ENCODE peak calls at places on chromosomes 3 and 15, in eight cellular contexts. L, F, X, B, S, I, O and E are unnamed samples.

GRCh38 chr3:194265505-194265892 is 85.6 kb downstream of the CPN2 start:
- DNase-seq in L (no peak), F (no peak), X (no peak), B (peak), S (no peak), I (no peak), O (peak), E (peak)

GRCh38 chr3:159761377-159761776 is 227.3 kb upstream of the IL12A start:
- DNase-seq in L (no peak), F (no peak), X (no peak), B (peak), S (no peak), I (no peak), O (no peak), E (peak)

GRCh38 chr15:63015618-63016017 is 26.9 kb upstream of the TPM1 start:
- DNase-seq in L (no peak), F (no peak), X (no peak), B (peak), S (no peak), I (no peak), O (no peak), E (no peak)

GRCh38 chr3:45002680-45003079 is 23.4 kb upstream of the CLEC3B start:
- DNase-seq in L (no peak), F (no peak), X (no peak), B (no peak), S (no peak), I (no peak), O (no peak), E (no peak)

GRCh38 chr3:72663429-72663828 is 184.8 kb downstream of the SHQ1 start:
- DNase-seq in L (no peak), F (no peak), X (no peak), B (no peak), S (no peak), I (no peak), O (no peak), E (no peak)

GRCh38 chr3:40990062-40990456 is 209.2 kb upstream of the CTNNB1 start:
- DNase-seq in L (no peak), F (no peak), X (no peak), B (peak), S (no peak), I (no peak), O (no peak), E (no peak)

GRCh38 chr15:71078506-71079207 is 36.6 kb upstream of the THSD4 start:
- DNase-seq in L (no peak), F (no peak), X (no peak), B (no peak), S (no peak), I (no peak), O (no peak), E (no peak)

GRCh38 chr3:191379473-191379872 is 49.1 kb upstream of the UTS2B start:
- DNase-seq in L (no peak), F (no peak), X (no peak), B (no peak), S (no peak), I (no peak), O (no peak), E (no peak)

GRCh38 chr15:70902105-70902504 is 9.5 kb downstream of the LRRC49 start:
- DNase-seq in L (peak), F (no peak), X (no peak), B (peak), S (no peak), I (no peak), O (peak), E (peak)

GRCh38 chr3:7630925-7631324 is 770.0 kb downstream of the GRM7 start:
- DNase-seq in L (no peak), F (no peak), X (no peak), B (no peak), S (no peak), I (no peak), O (peak), E (peak)

GRCh38 chr3:184099806-184100686 is 3.2 kb downstream of the HTR3E start:
- DNase-seq in L (no peak), F (no peak), X (no peak), B (no peak), S (no peak), I (no peak), O (no peak), E (no peak)

GRCh38 chr15:51782357-51782896 is 31.0 kb downstream of the TMOD2 start:
- DNase-seq in L (no peak), F (no peak), X (no peak), B (peak), S (peak), I (no peak), O (no peak), E (no peak)

GRCh38 chr3:158168996-158169573 is 59.2 kb downstream of the RSRC1 start:
- DNase-seq in L (no peak), F (no peak), X (no peak), B (peak), S (no peak), I (no peak), O (no peak), E (no peak)

GRCh38 chr3:69368129-69368741 is 17.7 kb downstream of the FRMD4B start:
- DNase-seq in L (no peak), F (peak), X (no peak), B (no peak), S (peak), I (no peak), O (no peak), E (no peak)

GRCh38 chr15:50816191-50816590 is 50.7 kb upstream of the SPPL2A start:
- DNase-seq in L (no peak), F (no peak), X (no peak), B (no peak), S (no peak), I (no peak), O (peak), E (peak)

GRCh38 chr3:128490650-128491070 is 2.3 kb downstream of the GATA2 start:
- DNase-seq in L (no peak), F (no peak), X (no peak), B (no peak), S (no peak), I (no peak), O (no peak), E (peak)

GRCh38 chr15:62403164-62403809 is 238.2 kb upstream of the C2CD4B start:
- DNase-seq in L (no peak), F (no peak), X (no peak), B (peak), S (no peak), I (no peak), O (no peak), E (no peak)

GRCh38 chr3:149613988-149614387 is 43.8 kb downstream of the WWTR1 start:
- DNase-seq in L (no peak), F (no peak), X (no peak), B (no peak), S (no peak), I (no peak), O (no peak), E (no peak)

GRCh38 chr15:59437777-59438574 is at the start of gene FAM81A:
- DNase-seq in L (peak), F (peak), X (peak), B (peak), S (peak), I (peak), O (peak), E (peak)

GRCh38 chr15:43463542-43463941 is 29.4 kb downstream of the TP53BP1 start:
- DNase-seq in L (no peak), F (no peak), X (no peak), B (peak), S (no peak), I (no peak), O (no peak), E (no peak)

GRCh38 chr15:35603298-35603697 is 57.3 kb upstream of the DPH6 start:
- DNase-seq in L (no peak), F (no peak), X (no peak), B (peak), S (no peak), I (no peak), O (no peak), E (no peak)

GRCh38 chr15:41935566-41936020 is 36.8 kb downstream of the EHD4 start:
- DNase-seq in L (no peak), F (no peak), X (no peak), B (no peak), S (no peak), I (peak), O (no peak), E (no peak)

GRCh38 chr3:9932535-9932842 is 1.1 kb upstream of the CRELD1 start:
- DNase-seq in L (no peak), F (no peak), X (peak), B (no peak), S (no peak), I (no peak), O (no peak), E (no peak)

GRCh38 chr15:59420986-59421618 is 16.9 kb upstream of the FAM81A start:
- DNase-seq in L (no peak), F (no peak), X (no peak), B (peak), S (no peak), I (no peak), O (peak), E (peak)

GRCh38 chr15:74320358-74321247 is 46.8 kb downstream of the CYP11A1 start:
- DNase-seq in L (peak), F (peak), X (peak), B (peak), S (peak), I (no peak), O (no peak), E (no peak)

GRCh38 chr3:180855364-180855763 is 57.1 kb upstream of the FXR1 start:
- DNase-seq in L (peak), F (no peak), X (no peak), B (no peak), S (peak), I (no peak), O (no peak), E (peak)

GRCh38 chr15:38211249-38211648 is 41.4 kb upstream of the SPRED1 start:
- DNase-seq in L (no peak), F (no peak), X (no peak), B (no peak), S (no peak), I (no peak), O (no peak), E (no peak)

GRCh38 chr3:195100903-195101591 is 169.9 kb downstream of the XXYLT1 start:
- DNase-seq in L (no peak), F (no peak), X (no peak), B (peak), S (no peak), I (no peak), O (no peak), E (no peak)

GRCh38 chr15:99511529-99511864 is 54.3 kb upstream of the MEF2A start:
- DNase-seq in L (no peak), F (no peak), X (no peak), B (peak), S (no peak), I (no peak), O (no peak), E (no peak)

GRCh38 chr3:14780927-14781507 is 37.7 kb upstream of the FGD5 start:
- DNase-seq in L (peak), F (no peak), X (peak), B (peak), S (peak), I (no peak), O (peak), E (peak)

GRCh38 chr15:66767370-66767769 is 65.3 kb downstream of the SMAD6 start:
- DNase-seq in L (no peak), F (no peak), X (no peak), B (no peak), S (no peak), I (no peak), O (no peak), E (no peak)

GRCh38 chr3:33682770-33683169 is 35.3 kb downstream of the CLASP2 start:
- DNase-seq in L (no peak), F (no peak), X (no peak), B (no peak), S (no peak), I (no peak), O (no peak), E (no peak)

GRCh38 chr15:99589801-99590200 is 24.0 kb downstream of the MEF2A start:
- DNase-seq in L (no peak), F (no peak), X (no peak), B (no peak), S (no peak), I (no peak), O (no peak), E (no peak)

GRCh38 chr15:61701455-61701854 is 358.8 kb downstream of the VPS13C start:
- DNase-seq in L (no peak), F (no peak), X (no peak), B (no peak), S (no peak), I (no peak), O (no peak), E (no peak)

GRCh38 chr3:70738310-70738681 is 425.9 kb upstream of the MDFIC2 start:
- DNase-seq in L (no peak), F (no peak), X (no peak), B (no peak), S (no peak), I (no peak), O (no peak), E (no peak)